ENCODE peak calls at places on chromosomes 2 and 18, in ten cellular contexts. One of them, this sample, is unnamed.

GRCh38 chr2:53622141-53622540 is 145.5 kb upstream of the CHAC2 start:
- DNase-seq in MM.1S: no peak
- DNase-seq in activated effector memory CD4-positive, alpha-beta T cell treated with anti-CD3 and anti-CD28 coated beads, Interleukin-2, amount 50 U/mL, for 16 hours: no peak
- DNase-seq in NCI-H1092: no peak
- DNase-seq in NCI-H460: no peak
- DNase-seq in endothelial cell of umbilical vein: no peak
- DNase-seq in pons: no peak
- DNase-seq in cardiac fibroblast: no peak
- DNase-seq in HTR-8/SVneo: no peak
- DNase-seq in SJSA1: peak
- DNase-seq in this sample: no peak

GRCh38 chr2:183995632-183996031 is 602.7 kb upstream of the ZNF804A start:
- DNase-seq in pons: peak
- DNase-seq in activated effector memory CD4-positive, alpha-beta T cell treated with anti-CD3 and anti-CD28 coated beads, Interleukin-2, amount 50 U/mL, for 16 hours: no peak
- DNase-seq in HTR-8/SVneo: no peak
- DNase-seq in NCI-H460: no peak
- DNase-seq in cardiac fibroblast: no peak
- DNase-seq in MM.1S: no peak
- DNase-seq in endothelial cell of umbilical vein: no peak
- DNase-seq in NCI-H1092: peak
- DNase-seq in SJSA1: no peak
- DNase-seq in this sample: no peak

GRCh38 chr2:106649306-106649705 is 162.1 kb downstream of the CD8B2 start:
- DNase-seq in SJSA1: no peak
- DNase-seq in MM.1S: no peak
- DNase-seq in activated effector memory CD4-positive, alpha-beta T cell treated with anti-CD3 and anti-CD28 coated beads, Interleukin-2, amount 50 U/mL, for 16 hours: no peak
- DNase-seq in pons: no peak
- DNase-seq in endothelial cell of umbilical vein: no peak
- DNase-seq in NCI-H1092: no peak
- DNase-seq in HTR-8/SVneo: no peak
- DNase-seq in cardiac fibroblast: no peak
- DNase-seq in NCI-H460: no peak
- DNase-seq in this sample: no peak

GRCh38 chr2:232438051-232438450 is 17.9 kb upstream of the ALPI start:
- DNase-seq in HTR-8/SVneo: no peak
- DNase-seq in MM.1S: no peak
- DNase-seq in NCI-H1092: no peak
- DNase-seq in SJSA1: no peak
- DNase-seq in activated effector memory CD4-positive, alpha-beta T cell treated with anti-CD3 and anti-CD28 coated beads, Interleukin-2, amount 50 U/mL, for 16 hours: no peak
- DNase-seq in endothelial cell of umbilical vein: no peak
- DNase-seq in pons: no peak
- DNase-seq in cardiac fibroblast: no peak
- DNase-seq in NCI-H460: no peak
- DNase-seq in this sample: peak

GRCh38 chr2:127330753-127331152 is 36.8 kb upstream of the ERCC3 start:
- DNase-seq in activated effector memory CD4-positive, alpha-beta T cell treated with anti-CD3 and anti-CD28 coated beads, Interleukin-2, amount 50 U/mL, for 16 hours: no peak
- DNase-seq in cardiac fibroblast: no peak
- DNase-seq in pons: no peak
- DNase-seq in NCI-H460: no peak
- DNase-seq in endothelial cell of umbilical vein: no peak
- DNase-seq in NCI-H1092: no peak
- DNase-seq in HTR-8/SVneo: no peak
- DNase-seq in SJSA1: no peak
- DNase-seq in MM.1S: peak
- DNase-seq in this sample: no peak

GRCh38 chr2:20509301-20509765 is 62.5 kb downstream of the RHOB start:
- DNase-seq in MM.1S: no peak
- DNase-seq in SJSA1: no peak
- DNase-seq in NCI-H1092: no peak
- DNase-seq in endothelial cell of umbilical vein: no peak
- DNase-seq in HTR-8/SVneo: no peak
- DNase-seq in activated effector memory CD4-positive, alpha-beta T cell treated with anti-CD3 and anti-CD28 coated beads, Interleukin-2, amount 50 U/mL, for 16 hours: no peak
- DNase-seq in cardiac fibroblast: no peak
- DNase-seq in NCI-H460: no peak
- DNase-seq in pons: no peak
- DNase-seq in this sample: no peak

GRCh38 chr18:75827781-75828274 is 400.3 kb upstream of the SMIM21 start:
- DNase-seq in NCI-H460: no peak
- DNase-seq in HTR-8/SVneo: no peak
- DNase-seq in endothelial cell of umbilical vein: no peak
- DNase-seq in SJSA1: no peak
- DNase-seq in activated effector memory CD4-positive, alpha-beta T cell treated with anti-CD3 and anti-CD28 coated beads, Interleukin-2, amount 50 U/mL, for 16 hours: no peak
- DNase-seq in pons: no peak
- DNase-seq in cardiac fibroblast: no peak
- DNase-seq in NCI-H1092: no peak
- DNase-seq in MM.1S: no peak
- DNase-seq in this sample: no peak

GRCh38 chr2:174120346-174120745 is 128.0 kb downstream of the OLA1 start:
- DNase-seq in NCI-H460: no peak
- DNase-seq in MM.1S: no peak
- DNase-seq in SJSA1: no peak
- DNase-seq in pons: no peak
- DNase-seq in endothelial cell of umbilical vein: peak
- DNase-seq in NCI-H1092: no peak
- DNase-seq in activated effector memory CD4-positive, alpha-beta T cell treated with anti-CD3 and anti-CD28 coated beads, Interleukin-2, amount 50 U/mL, for 16 hours: no peak
- DNase-seq in HTR-8/SVneo: peak
- DNase-seq in cardiac fibroblast: peak
- DNase-seq in this sample: no peak

GRCh38 chr2:210188190-210188589 is 17.0 kb upstream of the KANSL1L start:
- DNase-seq in endothelial cell of umbilical vein: no peak
- DNase-seq in MM.1S: no peak
- DNase-seq in NCI-H460: no peak
- DNase-seq in cardiac fibroblast: no peak
- DNase-seq in NCI-H1092: no peak
- DNase-seq in SJSA1: no peak
- DNase-seq in pons: no peak
- DNase-seq in activated effector memory CD4-positive, alpha-beta T cell treated with anti-CD3 and anti-CD28 coated beads, Interleukin-2, amount 50 U/mL, for 16 hours: no peak
- DNase-seq in HTR-8/SVneo: no peak
- DNase-seq in this sample: no peak

This sample was measured in upper lobe of right lung.